ENCODE peak calls at places on chromosomes 11 and 22, in six cellular contexts. G is KG1; Z is activated CD4-positive, alpha-beta T cell treated with anti-CD3 and anti-CD28 coated beads for 48 hours; V is astrocyte of the spinal cord; L is bronchial epithelial cell; X is NB4. W is an unnamed sample.

GRCh38 chr11:32172771-32173170 is 81.9 kb downstream of the RCN1 start:
- DNase-seq in X (no peak), G (no peak), Z (no peak), L (no peak), V (peak), W (no peak)

GRCh38 chr22:49147171-49147570 is 680.5 kb downstream of the BRD1 start:
- DNase-seq in V (no peak), G (no peak), L (no peak), Z (no peak), X (no peak), W (no peak)

GRCh38 chr11:122305018-122305417 is 189.0 kb upstream of the BLID start:
- DNase-seq in G (no peak), L (no peak), Z (no peak), X (no peak), V (no peak), W (no peak)

GRCh38 chr11:30935861-30936260 is 349.7 kb upstream of the MPPED2 start:
- DNase-seq in V (no peak), Z (no peak), G (no peak), L (peak), X (no peak), W (no peak)

GRCh38 chr11:19241260-19242183 is 777 bp upstream of the E2F8 start:
- DNase-seq in L (no peak), Z (peak), V (peak), G (no peak), X (peak), W (peak)

GRCh38 chr22:36052505-36052941 is 23.9 kb upstream of the RBFOX2 start:
- DNase-seq in Z (peak), X (peak), L (peak), G (no peak), V (no peak), W (no peak)

GRCh38 chr11:102111011-102111786 is 952 bp downstream of the YAP1 start:
- DNase-seq in X (peak), Z (peak), L (peak), G (no peak), V (peak), W (peak)

GRCh38 chr11:118623291-118623655 is 15.9 kb downstream of the PHLDB1 start:
- DNase-seq in V (peak), Z (no peak), L (peak), G (no peak), X (no peak), W (no peak)

GRCh38 chr11:2409026-2409553 is 8.5 kb downstream of the TSSC4 start:
- DNase-seq in Z (no peak), V (no peak), X (no peak), G (no peak), L (no peak), W (no peak)

GRCh38 chr11:35632301-35632700 is 14.0 kb downstream of the FJX1 start:
- DNase-seq in L (no peak), X (no peak), V (peak), G (no peak), Z (no peak), W (no peak)

GRCh38 chr11:9760180-9760550 is 96.3 kb downstream of the SWAP70 start:
- DNase-seq in V (peak), X (peak), Z (no peak), L (no peak), G (no peak), W (no peak)

GRCh38 chr22:23997092-23997491 is 8.2 kb downstream of the GSTT4 start:
- DNase-seq in Z (no peak), X (no peak), L (no peak), G (no peak), V (no peak), W (no peak)

GRCh38 chr11:44464741-44465140 is 100.7 kb upstream of the CD82 start:
- DNase-seq in V (no peak), X (peak), Z (no peak), G (no peak), L (peak), W (no peak)

GRCh38 chr11:71339178-71339881 is 87.0 kb upstream of the SHANK2 start:
- DNase-seq in X (no peak), Z (no peak), L (peak), V (no peak), G (no peak), W (no peak)

W was measured in neural crest cell.